ENCODE peak calls at places on chromosomes 13 and 19, in four cellular contexts. One of them, this sample, is unnamed.

GRCh38 chr13:62964522-62964921 is 1548.9 kb upstream of the PCDH20 start:
- DNase-seq in mammary epithelial cell: no peak
- DNase-seq in Peyer's patch: no peak
- DNase-seq in transverse colon: no peak
- DNase-seq in this sample: no peak

GRCh38 chr19:4304509-4305252 is at the start of gene FSD1:
- DNase-seq in mammary epithelial cell: no peak
- DNase-seq in Peyer's patch: no peak
- DNase-seq in transverse colon: no peak
- DNase-seq in this sample: no peak

GRCh38 chr13:59111711-59112110 is 1052.0 kb downstream of the DIAPH3 start:
- DNase-seq in mammary epithelial cell: no peak
- DNase-seq in Peyer's patch: no peak
- DNase-seq in transverse colon: no peak
- DNase-seq in this sample: no peak

GRCh38 chr13:40537146-40537895 is 129.1 kb downstream of the FOXO1 start:
- DNase-seq in mammary epithelial cell: no peak
- DNase-seq in Peyer's patch: no peak
- DNase-seq in transverse colon: no peak
- DNase-seq in this sample: no peak

GRCh38 chr19:3319643-3320353 is 46.6 kb upstream of the NFIC start:
- DNase-seq in mammary epithelial cell: peak; percentile 57
- DNase-seq in Peyer's patch: no peak
- DNase-seq in transverse colon: no peak
- DNase-seq in this sample: no peak

GRCh38 chr19:13240312-13241022 is 90.3 kb downstream of the IER2 start:
- DNase-seq in mammary epithelial cell: no peak
- DNase-seq in Peyer's patch: no peak
- DNase-seq in transverse colon: no peak
- DNase-seq in this sample: no peak

GRCh38 chr13:66305960-66306617 is 924.0 kb downstream of the PCDH9 start:
- DNase-seq in mammary epithelial cell: no peak
- DNase-seq in Peyer's patch: no peak
- DNase-seq in transverse colon: no peak
- DNase-seq in this sample: no peak

GRCh38 chr13:34897220-34897619 is 44.9 kb upstream of the NBEA start:
- DNase-seq in mammary epithelial cell: no peak
- DNase-seq in Peyer's patch: no peak
- DNase-seq in transverse colon: no peak
- DNase-seq in this sample: no peak

GRCh38 chr13:44271915-44272341 is 101.7 kb upstream of the SERP2 start:
- DNase-seq in mammary epithelial cell: no peak
- DNase-seq in Peyer's patch: no peak
- DNase-seq in transverse colon: no peak
- DNase-seq in this sample: no peak

GRCh38 chr13:50125556-50126377 is 110.5 kb downstream of the KCNRG start:
- DNase-seq in mammary epithelial cell: peak; percentile 77
- DNase-seq in Peyer's patch: peak; percentile 97
- DNase-seq in transverse colon: peak; percentile 96
- DNase-seq in this sample: peak; percentile 73

GRCh38 chr13:113625965-113626661 is 31.9 kb downstream of the ATP4B start:
- DNase-seq in mammary epithelial cell: no peak
- DNase-seq in Peyer's patch: peak; percentile 20
- DNase-seq in transverse colon: no peak
- DNase-seq in this sample: no peak

GRCh38 chr13:33230178-33230881 is 55.2 kb downstream of the STARD13 start:
- DNase-seq in mammary epithelial cell: no peak
- DNase-seq in Peyer's patch: no peak
- DNase-seq in transverse colon: no peak
- DNase-seq in this sample: no peak

GRCh38 chr19:45408121-45408520 is 1.7 kb downstream of the POLR1G start:
- DNase-seq in mammary epithelial cell: no peak
- DNase-seq in Peyer's patch: no peak
- DNase-seq in transverse colon: no peak
- DNase-seq in this sample: no peak
- H3K4me1 ChIP-seq in mammary epithelial cell: peaks cover 8% of the 10 kb centered on the region
- H3K4me1 ChIP-seq in Peyer's patch: peaks cover 26% of the 10 kb centered on the region
- H3K4me1 ChIP-seq in transverse colon: peaks cover 25% of the 10 kb centered on the region
- H3K4me1 ChIP-seq in this sample: peaks cover 14% of the 10 kb centered on the region

DNA sequence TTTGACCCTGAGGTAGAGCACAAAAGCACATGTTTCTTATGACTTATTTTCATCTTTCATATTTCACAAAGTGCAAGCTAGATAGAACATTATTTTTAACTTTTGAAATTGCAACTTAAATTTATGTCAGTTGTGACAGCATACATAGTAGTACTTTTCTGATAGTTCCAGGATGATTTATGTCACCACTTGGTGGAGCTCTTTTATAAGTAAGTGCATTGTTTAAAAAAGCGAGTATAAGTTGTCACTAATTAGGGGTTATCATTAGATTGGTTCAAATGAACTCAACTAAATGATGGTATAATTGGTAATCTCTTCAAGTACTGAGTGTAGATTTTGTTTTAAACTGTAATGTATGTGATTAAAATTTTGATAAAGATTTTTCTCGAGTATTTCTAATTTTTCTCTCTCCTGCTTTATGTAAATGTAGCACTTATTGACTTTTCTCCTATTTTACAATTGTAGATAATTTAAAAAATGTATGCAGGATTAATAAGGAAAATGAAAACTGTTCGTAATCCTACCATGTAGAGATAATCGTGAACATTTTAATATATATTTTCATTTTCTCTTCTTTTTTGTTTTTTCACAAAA is 31.1 kb downstream of the RB1 start:
- DNase-seq in mammary epithelial cell: peak; percentile 17
- DNase-seq in Peyer's patch: no peak
- DNase-seq in transverse colon: no peak
- DNase-seq in this sample: no peak
- TF ChIP-seq CTCF in mammary epithelial cell: peak; percentile 59
- TF ChIP-seq CTCF in Peyer's patch: peak; percentile 47
- TF ChIP-seq CTCF in transverse colon: peak; percentile 56
- TF ChIP-seq CTCF in this sample: peak; percentile 71

DNA sequence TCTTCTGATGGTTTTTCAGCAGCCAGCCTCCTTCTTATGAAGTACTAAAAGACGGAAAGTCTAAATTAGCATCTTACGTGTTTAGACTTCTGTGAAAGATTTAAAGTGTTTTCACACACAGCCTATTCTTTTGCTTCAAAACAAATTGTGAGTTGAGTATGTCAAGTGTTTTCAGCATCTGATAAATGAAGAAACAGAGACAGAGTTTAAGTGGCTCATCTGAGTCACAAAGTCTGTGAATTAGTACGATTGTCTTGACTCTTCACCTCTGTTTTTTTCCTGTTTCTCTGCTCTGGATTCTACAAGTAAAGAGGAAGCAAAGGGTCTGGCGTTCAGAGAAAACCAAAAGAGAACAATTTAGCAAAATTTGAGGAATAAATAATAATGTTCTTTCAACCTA is 116.4 kb downstream of the FRY start:
- DNase-seq in mammary epithelial cell: no peak
- DNase-seq in Peyer's patch: no peak
- DNase-seq in transverse colon: no peak
- DNase-seq in this sample: no peak
- H3K4me1 ChIP-seq in mammary epithelial cell: peaks cover 7% of the 10 kb centered on the region
- H3K4me1 ChIP-seq in Peyer's patch: peaks cover 6% of the 10 kb centered on the region
- H3K4me1 ChIP-seq in transverse colon: peaks cover 7% of the 10 kb centered on the region
- H3K4me1 ChIP-seq in this sample: peaks cover 7% of the 10 kb centered on the region

DNA sequence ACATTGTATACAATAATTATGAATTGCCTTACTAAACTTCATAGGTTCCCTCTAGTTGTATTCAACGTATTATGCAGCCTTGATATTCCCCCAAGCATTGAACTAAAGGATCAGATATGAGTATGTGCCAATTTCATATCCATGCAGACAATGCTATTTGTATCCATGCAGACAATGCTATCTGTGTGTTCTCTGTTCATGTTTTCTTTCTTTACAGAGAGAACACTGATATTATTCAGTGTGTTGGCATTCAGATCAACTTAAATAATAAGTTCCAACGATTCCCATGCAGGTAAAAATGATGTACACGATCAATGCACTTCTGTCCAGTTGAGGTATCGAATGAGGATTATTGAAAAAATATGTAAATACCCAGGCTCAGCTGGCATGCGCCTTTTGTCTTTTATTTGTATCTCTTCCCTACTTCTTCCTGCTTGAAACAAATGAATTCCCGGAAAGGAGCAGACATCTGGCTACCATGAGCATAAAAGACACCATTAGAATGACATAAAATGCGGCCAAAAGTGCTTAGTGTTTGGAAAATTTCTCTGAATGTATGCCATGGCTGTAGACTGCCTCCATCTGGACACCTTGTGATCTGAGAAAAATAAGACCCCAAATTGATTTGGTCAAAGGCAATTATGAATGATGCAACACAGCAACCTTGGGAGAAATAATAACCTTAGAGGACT is 731.5 kb downstream of the SLITRK1 start:
- DNase-seq in mammary epithelial cell: no peak
- DNase-seq in Peyer's patch: no peak
- DNase-seq in transverse colon: no peak
- DNase-seq in this sample: no peak
- TF ChIP-seq CTCF in mammary epithelial cell: no peak
- TF ChIP-seq CTCF in Peyer's patch: no peak
- TF ChIP-seq CTCF in transverse colon: no peak
- TF ChIP-seq CTCF in this sample: no peak

DNA sequence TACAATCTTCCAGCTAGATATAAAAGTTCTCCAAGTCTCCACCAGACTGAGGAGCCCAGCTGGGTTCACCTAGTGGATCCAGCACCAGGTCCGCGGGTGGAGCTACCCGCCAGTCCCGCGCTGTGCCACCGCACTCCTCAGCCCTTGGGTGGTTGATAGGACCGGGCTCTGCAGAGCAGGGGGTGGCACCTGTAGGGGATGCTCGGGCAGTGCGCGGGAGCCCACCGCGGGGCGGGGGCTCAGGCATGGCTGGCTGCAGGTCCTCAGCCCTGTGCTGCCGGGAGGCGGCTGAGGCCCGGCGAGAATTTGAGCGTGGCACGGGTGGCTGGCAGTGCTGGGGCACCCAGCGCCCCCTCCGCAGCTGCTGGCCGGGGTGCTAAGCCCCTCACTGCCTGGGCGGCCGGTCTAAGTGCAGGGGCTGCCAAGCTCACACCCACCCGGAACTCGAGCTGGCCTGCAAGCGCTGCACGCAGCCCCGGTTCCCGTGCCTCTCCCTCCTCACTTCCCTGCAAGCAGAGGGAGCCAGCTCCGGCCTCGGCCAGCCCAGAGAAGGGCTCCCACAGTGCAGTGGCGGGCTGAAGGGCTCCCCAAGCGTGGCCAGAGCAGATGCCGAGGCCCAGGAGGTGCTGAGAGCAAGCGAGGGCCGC is 542.8 kb upstream of the PCDH9 start:
- DNase-seq in mammary epithelial cell: no peak
- DNase-seq in Peyer's patch: peak; percentile 43
- DNase-seq in transverse colon: no peak
- DNase-seq in this sample: no peak
- H3K4me1 ChIP-seq in mammary epithelial cell: no peaks in the 10 kb centered on the region
- H3K4me1 ChIP-seq in Peyer's patch: no peaks in the 10 kb centered on the region
- H3K4me1 ChIP-seq in transverse colon: no peaks in the 10 kb centered on the region
- H3K4me1 ChIP-seq in this sample: no peaks in the 10 kb centered on the region

This sample was measured in esophagus squamous epithelium.